ENCODE peak calls at places on chromosomes 12 and 14, in ten cellular contexts. O, X, G, H, I, S, R, P, F and B are unnamed samples.

GRCh38 chr12:97308576-97309198 is 153.9 kb upstream of the RMST start:
- DNase-seq in O (no peak), I (peak; percentile 13), P (peak; percentile 65), G (no peak), X (peak; percentile 58), H (peak; percentile 21), S (no peak), R (peak; percentile 1), F (no peak), B (peak; percentile 11)

GRCh38 chr12:6092784-6093722 is 31.4 kb downstream of the VWF start:
- DNase-seq in P (peak; percentile 89), G (no peak), H (peak; percentile 89), S (no peak), O (no peak), F (no peak), I (no peak), X (peak; percentile 92), R (no peak), B (no peak)

GRCh38 chr12:85441740-85442139 is 161.7 kb downstream of the ALX1 start:
- DNase-seq in P (peak; percentile 9), S (no peak), O (no peak), I (no peak), R (no peak), H (peak; percentile 66), G (no peak), X (peak; percentile 40), F (no peak), B (peak; percentile 49)

GRCh38 chr12:87796961-87797516 is 232.2 kb downstream of the C12orf50 start:
- DNase-seq in I (no peak), F (no peak), P (no peak), G (no peak), O (no peak), S (no peak), X (no peak), H (no peak), R (no peak), B (no peak)

GRCh38 chr14:90520326-90520725 is 123.5 kb downstream of the CALM1 start:
- DNase-seq in H (no peak), S (no peak), F (no peak), R (no peak), P (no peak), I (no peak), O (peak; percentile 64), X (no peak), G (no peak), B (no peak)

GRCh38 chr12:85697003-85697402 is 139.2 kb downstream of the RASSF9 start:
- DNase-seq in F (no peak), P (no peak), H (no peak), G (no peak), R (no peak), S (no peak), X (no peak), I (no peak), O (no peak), B (no peak)

GRCh38 chr14:47195582-47195981 is 479.8 kb downstream of the MDGA2 start:
- DNase-seq in I (no peak), X (no peak), F (no peak), H (no peak), R (no peak), P (no peak), O (no peak), S (no peak), G (no peak), B (no peak)

GRCh38 chr12:108582509-108582908 is 15.4 kb downstream of the TMEM119 start:
- DNase-seq in F (no peak), H (no peak), S (no peak), I (no peak), X (no peak), O (no peak), P (no peak), G (no peak), R (no peak), B (no peak)

GRCh38 chr12:123478762-123479161 is 20.8 kb downstream of the SNRNP35 start:
- DNase-seq in I (no peak), S (no peak), P (peak; percentile 24), H (peak; percentile 72), G (no peak), X (no peak), F (no peak), O (no peak), R (no peak), B (no peak)

GRCh38 chr12:119319638-119320037 is 14.9 kb upstream of the CCDC60 start:
- DNase-seq in R (no peak), X (no peak), O (no peak), I (no peak), H (no peak), F (no peak), S (no peak), G (no peak), P (no peak), B (peak; percentile 43)

GRCh38 chr14:28678887-28679286 is 87.7 kb upstream of the FOXG1 start:
- DNase-seq in H (no peak), O (no peak), X (no peak), P (no peak), R (no peak), G (no peak), I (no peak), S (no peak), F (no peak), B (no peak)

GRCh38 chr12:75662501-75663159 is 151.2 kb upstream of the KRR1 start:
- DNase-seq in O (no peak), I (no peak), H (no peak), P (no peak), F (no peak), G (no peak), R (no peak), S (no peak), X (no peak), B (no peak)

GRCh38 chr12:2796187-2796663 is 1.5 kb downstream of the FKBP4 start:
- DNase-seq in I (no peak), F (no peak), S (peak; percentile 38), G (no peak), H (no peak), O (no peak), X (no peak), P (no peak), R (no peak), B (no peak)

GRCh38 chr14:71400821-71401447 is 493.7 kb downstream of the PCNX1 start:
- DNase-seq in I (no peak), F (no peak), H (no peak), X (no peak), G (no peak), R (no peak), S (no peak), P (peak; percentile 60), O (no peak), B (no peak)

GRCh38 chr14:69901113-69901951 is 22.1 kb downstream of the SMOC1 start:
- DNase-seq in O (no peak), R (no peak), X (no peak), S (no peak), F (no peak), I (no peak), H (no peak), P (peak; percentile 70), G (no peak), B (no peak)

GRCh38 chr12:87661770-87662402 is 367.3 kb downstream of the C12orf50 start:
- DNase-seq in X (no peak), P (no peak), S (no peak), H (peak; percentile 61), I (no peak), R (no peak), G (no peak), O (no peak), F (no peak), B (peak; percentile 47)

GRCh38 chr14:34254031-34254430 is 208.0 kb downstream of the SPTSSA start:
- DNase-seq in X (no peak), I (no peak), G (no peak), P (no peak), O (no peak), F (no peak), H (no peak), S (no peak), R (no peak), B (no peak)

GRCh38 chr14:92556863-92557543 is 43.4 kb downstream of the RIN3 start:
- DNase-seq in F (no peak), R (no peak), O (no peak), S (peak; percentile 30), I (no peak), X (no peak), G (no peak), H (no peak), P (no peak), B (no peak)

GRCh38 chr12:52580496-52580895 is 6.9 kb upstream of the KRT74 start:
- DNase-seq in I (no peak), S (no peak), G (no peak), P (no peak), F (no peak), H (peak; percentile 60), R (no peak), O (no peak), X (no peak), B (no peak)

GRCh38 chr12:117090388-117090787 is 8.8 kb downstream of the TESC start:
- DNase-seq in X (no peak), H (no peak), G (no peak), F (no peak), O (no peak), R (no peak), I (no peak), P (no peak), S (no peak), B (no peak)

GRCh38 chr14:61140872-61141271 is 140.3 kb downstream of the TMEM30B start:
- DNase-seq in H (no peak), P (peak; percentile 96), S (no peak), O (no peak), X (peak; percentile 47), I (no peak), F (no peak), G (no peak), R (no peak), B (no peak)

GRCh38 chr12:23083267-23083666 is 458.3 kb downstream of the ETNK1 start:
- DNase-seq in R (no peak), F (no peak), S (no peak), P (peak; percentile 98), H (peak; percentile 65), G (no peak), X (peak; percentile 74), I (no peak), O (no peak), B (peak; percentile 8)

GRCh38 chr12:6827982-6828670 is at the start of gene P3H3:
- DNase-seq in O (no peak), F (no peak), R (no peak), I (no peak), G (no peak), P (peak; percentile 63), H (peak; percentile 65), S (peak; percentile 59), X (peak; percentile 68), B (peak; percentile 9)

GRCh38 chr14:37179896-37180502 is 7.6 kb upstream of the SLC25A21 start:
- DNase-seq in H (no peak), X (peak; percentile 91), S (no peak), F (no peak), R (no peak), O (no peak), P (peak; percentile 83), G (no peak), I (no peak), B (no peak)

GRCh38 chr14:104794099-104794498 is 1.4 kb downstream of the AKT1 start:
- DNase-seq in O (no peak), X (peak; percentile 45), H (no peak), G (no peak), R (no peak), S (peak; percentile 85), I (no peak), F (no peak), P (peak; percentile 66), B (no peak)

GRCh38 chr12:68245071-68246021 is 8.1 kb downstream of the IL22 start:
- DNase-seq in I (no peak), S (no peak), G (no peak), R (no peak), F (no peak), P (no peak), X (no peak), O (no peak), H (no peak), B (no peak)

GRCh38 chr14:77206877-77207389 is 25.3 kb downstream of the TMEM63C start:
- DNase-seq in S (no peak), X (no peak), H (no peak), I (peak; percentile 16), R (no peak), F (no peak), G (no peak), P (no peak), O (no peak), B (peak; percentile 24)

GRCh38 chr12:46650688-46651087 is 175.1 kb downstream of the SLC38A4 start:
- DNase-seq in G (no peak), F (no peak), P (no peak), O (no peak), S (no peak), X (no peak), R (no peak), H (no peak), I (no peak), B (no peak)